ENCODE peak calls at places on chromosome 12, in five cellular contexts. P, W, G, N and F are unnamed samples.

GRCh38 chr12:124286414-124286813 is 8.5 kb upstream of the RFLNA start:
- DNase-seq in P (no peak), W (no peak), G (no peak), N (peak; percentile 39), F (no peak)

GRCh38 chr12:32895688-32896437 is 714 bp downstream of the PKP2 start:
- DNase-seq in P (no peak), W (no peak), G (peak; percentile 44), N (peak; percentile 79), F (no peak)

GRCh38 chr12:116346751-116347150 is 69.3 kb upstream of the MED13L start:
- DNase-seq in P (peak; percentile 23), W (peak; percentile 72), G (no peak), N (no peak), F (no peak)

GRCh38 chr12:7601407-7601806 is 64.3 kb downstream of the APOBEC1 start:
- DNase-seq in P (no peak), W (no peak), G (no peak), N (no peak), F (no peak)

GRCh38 chr12:1220127-1221092 is 229.4 kb downstream of the ERC1 start:
- DNase-seq in P (no peak), W (no peak), G (peak; percentile 30), N (peak; percentile 60), F (no peak)

GRCh38 chr12:104944252-104944651 is 13.8 kb downstream of the SLC41A2 start:
- DNase-seq in P (no peak), W (no peak), G (no peak), N (no peak), F (no peak)

GRCh38 chr12:58346032-58346632 is 404.8 kb downstream of the ATP23 start:
- DNase-seq in P (no peak), W (no peak), G (no peak), N (no peak), F (no peak)

GRCh38 chr12:47722926-47723631 is 2.2 kb downstream of the ENDOU start:
- DNase-seq in P (no peak), W (peak; percentile 54), G (no peak), N (no peak), F (no peak)

GRCh38 chr12:76236640-76237039 is 111.6 kb downstream of the BBS10 start:
- DNase-seq in P (peak; percentile 44), W (no peak), G (no peak), N (no peak), F (no peak)

GRCh38 chr12:122395319-122395718 is 27.1 kb downstream of the CLIP1 start:
- DNase-seq in P (no peak), W (no peak), G (no peak), N (no peak), F (no peak)

GRCh38 chr12:101018540-101018939 is 191.5 kb downstream of the SLC5A8 start:
- DNase-seq in P (peak; percentile 39), W (no peak), G (no peak), N (no peak), F (no peak)

GRCh38 chr12:74526535-74526934 is 11.1 kb upstream of the ATXN7L3B start:
- DNase-seq in P (no peak), W (no peak), G (no peak), N (no peak), F (no peak)

GRCh38 chr12:68342966-68343365 is 10.8 kb upstream of the MDM1 start:
- DNase-seq in P (no peak), W (no peak), G (no peak), N (no peak), F (no peak)

GRCh38 chr12:49092086-49092815 is 2.4 kb downstream of the DHH start:
- DNase-seq in P (peak; percentile 47), W (no peak), G (peak; percentile 54), N (no peak), F (no peak)

GRCh38 chr12:61302282-61302681 is 957.9 kb upstream of the USP15 start:
- DNase-seq in P (no peak), W (no peak), G (no peak), N (no peak), F (no peak)

GRCh38 chr12:62886796-62887195 is 48.2 kb downstream of the PPM1H start:
- DNase-seq in P (no peak), W (no peak), G (no peak), N (no peak), F (no peak)

GRCh38 chr12:49791156-49791555 is 37.1 kb downstream of the NCKAP5L start:
- DNase-seq in P (no peak), W (no peak), G (no peak), N (no peak), F (no peak)

GRCh38 chr12:1041478-1041877 is 50.5 kb downstream of the ERC1 start:
- DNase-seq in P (no peak), W (no peak), G (no peak), N (no peak), F (no peak)

GRCh38 chr12:86837246-86837645 is 581.1 kb upstream of the MGAT4C start:
- DNase-seq in P (no peak), W (no peak), G (no peak), N (no peak), F (no peak)

GRCh38 chr12:51863363-51863920 is 14.9 kb upstream of the FIGNL2 start:
- DNase-seq in P (no peak), W (no peak), G (no peak), N (no peak), F (no peak)

GRCh38 chr12:47234576-47235141 is 154.9 kb upstream of the AMIGO2 start:
- DNase-seq in P (no peak), W (no peak), G (no peak), N (no peak), F (no peak)

GRCh38 chr12:62215506-62215905 is 44.7 kb upstream of the USP15 start:
- DNase-seq in P (no peak), W (no peak), G (no peak), N (no peak), F (no peak)

GRCh38 chr12:125193798-125194562 is 128.7 kb downstream of the AACS start:
- DNase-seq in P (no peak), W (no peak), G (no peak), N (no peak), F (no peak)

GRCh38 chr12:98745578-98746391 is 100.7 kb downstream of the APAF1 start:
- DNase-seq in P (no peak), W (no peak), G (no peak), N (no peak), F (no peak)

GRCh38 chr12:98741615-98742265 is 96.7 kb downstream of the APAF1 start:
- DNase-seq in P (no peak), W (no peak), G (no peak), N (no peak), F (no peak)

GRCh38 chr12:98744692-98745091 is 99.6 kb downstream of the APAF1 start:
- DNase-seq in P (no peak), W (no peak), G (no peak), N (no peak), F (no peak)

GRCh38 chr12:98741229-98741614 is 96.1 kb downstream of the APAF1 start:
- DNase-seq in P (no peak), W (no peak), G (no peak), N (no peak), F (no peak)

DNA sequence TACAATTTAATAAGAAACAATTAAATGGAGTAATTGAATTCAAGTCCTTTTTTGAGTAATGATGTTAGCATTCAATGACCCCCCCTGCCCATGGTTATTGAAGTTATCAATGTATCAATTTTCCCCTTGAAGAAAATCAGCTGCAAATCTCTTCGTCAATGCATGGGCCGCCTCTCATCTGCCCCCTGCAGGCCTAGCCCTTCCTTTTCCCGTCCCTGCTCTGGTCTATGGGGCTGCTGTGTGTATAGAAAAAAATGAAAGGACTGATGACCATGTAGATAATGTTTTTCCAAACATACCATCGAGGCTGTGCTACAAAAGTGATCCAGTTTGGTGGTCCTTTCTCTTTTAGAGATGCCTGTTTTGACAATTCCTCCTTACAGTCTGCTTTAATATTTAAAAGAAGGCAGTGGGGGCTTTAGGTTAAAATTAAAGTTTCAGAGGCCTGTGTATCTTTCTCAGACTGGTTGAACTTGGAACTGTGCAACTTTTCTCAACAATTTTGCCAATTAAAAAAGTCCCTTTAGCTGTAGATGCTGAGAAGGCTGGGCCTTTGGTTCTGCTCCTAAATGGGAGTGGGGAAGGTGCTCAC is 98.4 kb downstream of the APAF1 start:
- DNase-seq in P (no peak), W (no peak), G (no peak), N (no peak), F (no peak)
- TF ChIP-seq CTCF in P (peak; percentile 59), W (no peak), G (no peak), N (peak; percentile 42), F (no peak)

DNA sequence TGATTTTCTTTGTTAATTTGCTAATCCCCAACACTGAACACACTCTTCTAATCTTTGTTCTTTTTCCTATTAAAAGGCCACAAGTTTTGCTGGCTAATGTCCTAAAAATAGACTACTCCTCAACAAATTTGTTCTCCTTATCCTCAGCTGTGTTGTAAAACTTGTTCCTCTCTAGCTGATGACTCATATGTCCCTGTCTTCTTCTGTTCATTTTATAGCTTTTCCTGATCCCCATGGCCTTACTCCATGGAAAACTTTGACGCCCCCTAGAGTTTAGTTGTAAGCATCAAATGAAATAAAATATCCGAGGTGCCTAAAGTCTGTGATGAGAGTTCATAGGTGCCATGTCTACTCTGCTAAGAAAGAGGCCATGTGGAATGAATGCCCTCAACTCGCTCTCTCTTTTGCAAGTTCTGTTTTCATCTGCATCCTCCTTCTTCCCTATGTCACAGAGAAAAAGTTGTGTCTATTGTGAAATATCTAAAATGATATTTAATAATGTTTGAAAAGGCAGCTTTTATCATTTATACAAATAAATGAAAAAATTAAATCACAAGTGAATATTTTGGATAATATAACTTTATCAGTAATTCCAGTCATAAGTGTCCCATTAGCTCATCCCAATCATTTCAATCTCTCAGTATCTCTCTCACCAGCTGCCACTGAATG is 237.9 kb downstream of the IPO8 start:
- DNase-seq in P (no peak), W (no peak), G (no peak), N (no peak), F (no peak)
- TF ChIP-seq CTCF in P (peak; percentile 63), W (no peak), G (peak; percentile 50), N (peak; percentile 16), F (no peak)

DNA sequence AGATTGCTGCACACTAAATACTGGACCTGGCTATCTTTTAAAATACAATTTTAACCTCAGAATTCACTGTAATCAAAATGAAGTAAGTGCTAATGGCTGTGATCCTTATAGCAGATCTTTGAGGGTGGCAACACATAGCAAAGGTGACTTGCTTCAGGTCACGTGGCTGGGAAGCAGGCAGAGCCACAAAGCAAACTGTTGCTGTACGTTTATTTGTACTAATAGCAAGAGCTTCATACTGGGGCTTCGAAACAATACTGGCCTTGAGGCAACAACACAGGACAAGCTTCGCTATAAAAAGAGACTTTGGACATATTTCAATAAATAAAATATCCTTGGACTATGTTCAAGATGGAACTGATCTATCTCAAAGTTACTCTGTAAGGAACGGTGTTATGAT is 44.5 kb downstream of the MSRB3 start:
- DNase-seq in P (no peak), W (no peak), G (no peak), N (no peak), F (no peak)
- TF ChIP-seq CTCF in P (no peak), W (no peak), G (no peak), N (no peak), F (no peak)

DNA sequence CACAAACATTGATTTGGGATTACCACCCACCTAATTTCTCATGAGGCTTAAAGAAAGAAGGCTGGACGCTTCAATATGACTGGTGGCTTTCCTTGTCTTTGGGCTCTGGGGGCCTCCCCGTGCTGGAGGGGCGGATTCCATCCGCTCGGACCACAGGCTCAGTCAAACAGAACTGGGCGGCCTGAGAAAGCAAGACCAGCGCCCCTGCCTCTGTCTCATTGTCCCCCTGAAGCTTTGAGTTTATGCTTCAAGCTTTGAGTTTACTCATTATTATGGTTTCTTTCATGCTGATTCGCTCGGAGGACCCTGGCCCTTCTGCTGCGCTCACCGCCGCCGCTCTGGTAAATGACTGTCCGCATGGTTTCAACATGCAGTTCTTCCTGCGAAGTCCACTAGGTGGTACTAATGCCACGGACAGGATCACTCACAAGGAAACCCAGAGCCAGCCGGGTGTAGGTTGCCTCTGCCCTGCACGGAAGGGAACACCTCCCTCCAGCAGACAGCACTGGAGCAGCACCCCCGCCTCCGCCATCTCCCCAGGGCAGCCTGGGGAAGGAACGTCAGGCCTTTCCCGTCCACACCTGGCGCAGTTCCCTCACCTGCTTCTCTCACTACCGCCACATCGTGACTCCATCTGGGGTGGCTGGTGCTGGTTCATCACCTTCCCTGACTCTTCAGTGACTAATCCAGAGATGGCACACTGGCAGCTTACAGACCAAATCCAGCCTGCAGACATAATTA is 13.2 kb upstream of the TIGAR start:
- DNase-seq in P (peak; percentile 93), W (peak; percentile 78), G (peak; percentile 77), N (peak; percentile 80), F (peak; percentile 85)
- TF ChIP-seq CTCF in P (peak; percentile 76), W (peak; percentile 61), G (peak; percentile 70), N (peak; percentile 70), F (peak; percentile 58)